ENCODE peak calls at places on chromosome 1, in six cellular contexts. One of them, this sample, is unnamed.

GRCh38 chr1:222892137-222892763 is 77.4 kb downstream of the DISP1 start:
- DNase-seq in prostate gland: no peak
- DNase-seq in PC-3: peak
- DNase-seq in H7: no peak
- DNase-seq in lung: no peak
- DNase-seq in spleen: no peak
- DNase-seq in this sample: no peak

GRCh38 chr1:68516066-68516465 is 19.2 kb upstream of the DEPDC1 start:
- DNase-seq in H7: no peak
- DNase-seq in PC-3: peak
- DNase-seq in prostate gland: no peak
- DNase-seq in spleen: no peak
- DNase-seq in lung: no peak
- DNase-seq in this sample: no peak

GRCh38 chr1:38546630-38547029 is 312.9 kb downstream of the RRAGC start:
- DNase-seq in spleen: no peak
- DNase-seq in prostate gland: no peak
- DNase-seq in PC-3: no peak
- DNase-seq in H7: no peak
- DNase-seq in lung: no peak
- DNase-seq in this sample: no peak

GRCh38 chr1:116431870-116432500 is 58.9 kb downstream of the ATP1A1 start:
- DNase-seq in PC-3: no peak
- DNase-seq in lung: no peak
- DNase-seq in prostate gland: no peak
- DNase-seq in H7: no peak
- DNase-seq in spleen: no peak
- DNase-seq in this sample: no peak

GRCh38 chr1:31818204-31818603 is 2.4 kb upstream of the SPOCD1 start:
- DNase-seq in prostate gland: no peak
- DNase-seq in lung: no peak
- DNase-seq in PC-3: no peak
- DNase-seq in H7: no peak
- DNase-seq in spleen: no peak
- DNase-seq in this sample: no peak

GRCh38 chr1:244791061-244791460 is 44.4 kb upstream of the COX20 start:
- DNase-seq in prostate gland: no peak
- DNase-seq in H7: no peak
- DNase-seq in PC-3: no peak
- DNase-seq in spleen: no peak
- DNase-seq in lung: no peak
- DNase-seq in this sample: no peak

GRCh38 chr1:59856725-59857338 is 42.1 kb downstream of the HOOK1 start:
- DNase-seq in H7: no peak
- DNase-seq in PC-3: peak
- DNase-seq in prostate gland: peak
- DNase-seq in lung: no peak
- DNase-seq in spleen: no peak
- DNase-seq in this sample: peak

GRCh38 chr1:27099154-27099903 is 55.6 kb downstream of the SLC9A1 start:
- DNase-seq in spleen: peak
- DNase-seq in lung: peak
- DNase-seq in PC-3: peak
- DNase-seq in prostate gland: no peak
- DNase-seq in H7: peak
- DNase-seq in this sample: peak

GRCh38 chr1:39105841-39106765 is 80.0 kb downstream of the NDUFS5 start:
- DNase-seq in H7: peak
- DNase-seq in spleen: peak
- DNase-seq in prostate gland: peak
- DNase-seq in lung: peak
- DNase-seq in PC-3: peak
- DNase-seq in this sample: peak

GRCh38 chr1:11938722-11939526 is 4.4 kb downstream of the PLOD1 start:
- DNase-seq in lung: no peak
- DNase-seq in prostate gland: no peak
- DNase-seq in spleen: no peak
- DNase-seq in PC-3: peak
- DNase-seq in H7: peak
- DNase-seq in this sample: no peak

GRCh38 chr1:233520510-233521191 is 93.3 kb upstream of the KCNK1 start:
- DNase-seq in PC-3: peak
- DNase-seq in spleen: no peak
- DNase-seq in lung: no peak
- DNase-seq in H7: no peak
- DNase-seq in prostate gland: no peak
- DNase-seq in this sample: no peak

GRCh38 chr1:55444660-55445059 is 229.5 kb upstream of the USP24 start:
- DNase-seq in PC-3: no peak
- DNase-seq in spleen: no peak
- DNase-seq in prostate gland: no peak
- DNase-seq in lung: no peak
- DNase-seq in H7: no peak
- DNase-seq in this sample: no peak

GRCh38 chr1:183807549-183808168 is 2.7 kb downstream of the RGL1 start:
- DNase-seq in PC-3: peak
- DNase-seq in spleen: no peak
- DNase-seq in prostate gland: no peak
- DNase-seq in lung: no peak
- DNase-seq in H7: no peak
- DNase-seq in this sample: no peak

GRCh38 chr1:91166106-91166712 is 144.4 kb upstream of the ZNF644 start:
- DNase-seq in PC-3: peak
- DNase-seq in prostate gland: no peak
- DNase-seq in lung: peak
- DNase-seq in spleen: no peak
- DNase-seq in H7: peak
- DNase-seq in this sample: peak

GRCh38 chr1:178869114-178869697 is 1.7 kb downstream of the ANGPTL1 start:
- DNase-seq in PC-3: no peak
- DNase-seq in prostate gland: no peak
- DNase-seq in lung: no peak
- DNase-seq in H7: peak
- DNase-seq in spleen: no peak
- DNase-seq in this sample: no peak

GRCh38 chr1:44326066-44326701 is 28.9 kb downstream of the ERI3 start:
- DNase-seq in lung: no peak
- DNase-seq in prostate gland: peak
- DNase-seq in spleen: no peak
- DNase-seq in H7: no peak
- DNase-seq in PC-3: peak
- DNase-seq in this sample: no peak

GRCh38 chr1:44390277-44390676 is 14.8 kb upstream of the RNF220 start:
- DNase-seq in H7: no peak
- DNase-seq in prostate gland: no peak
- DNase-seq in spleen: no peak
- DNase-seq in lung: no peak
- DNase-seq in PC-3: peak
- DNase-seq in this sample: no peak

GRCh38 chr1:220892997-220893700 is 13.9 kb downstream of the HLX start:
- DNase-seq in PC-3: no peak
- DNase-seq in spleen: no peak
- DNase-seq in prostate gland: no peak
- DNase-seq in lung: no peak
- DNase-seq in H7: peak
- DNase-seq in this sample: peak

GRCh38 chr1:92404661-92405060 is 82.1 kb downstream of the GFI1 start:
- DNase-seq in lung: no peak
- DNase-seq in prostate gland: no peak
- DNase-seq in PC-3: peak
- DNase-seq in H7: no peak
- DNase-seq in spleen: no peak
- DNase-seq in this sample: no peak

GRCh38 chr1:18265641-18266040 is 158.0 kb downstream of the IGSF21 start:
- DNase-seq in H7: no peak
- DNase-seq in spleen: no peak
- DNase-seq in prostate gland: no peak
- DNase-seq in lung: no peak
- DNase-seq in PC-3: no peak
- DNase-seq in this sample: no peak

GRCh38 chr1:101683561-101683960 is 313.2 kb downstream of the OLFM3 start:
- DNase-seq in PC-3: no peak
- DNase-seq in lung: no peak
- DNase-seq in prostate gland: no peak
- DNase-seq in spleen: no peak
- DNase-seq in H7: no peak
- DNase-seq in this sample: no peak

GRCh38 chr1:86100401-86100800 is 56.2 kb downstream of the COL24A1 start:
- DNase-seq in spleen: no peak
- DNase-seq in prostate gland: no peak
- DNase-seq in PC-3: no peak
- DNase-seq in H7: peak
- DNase-seq in lung: no peak
- DNase-seq in this sample: no peak

DNA sequence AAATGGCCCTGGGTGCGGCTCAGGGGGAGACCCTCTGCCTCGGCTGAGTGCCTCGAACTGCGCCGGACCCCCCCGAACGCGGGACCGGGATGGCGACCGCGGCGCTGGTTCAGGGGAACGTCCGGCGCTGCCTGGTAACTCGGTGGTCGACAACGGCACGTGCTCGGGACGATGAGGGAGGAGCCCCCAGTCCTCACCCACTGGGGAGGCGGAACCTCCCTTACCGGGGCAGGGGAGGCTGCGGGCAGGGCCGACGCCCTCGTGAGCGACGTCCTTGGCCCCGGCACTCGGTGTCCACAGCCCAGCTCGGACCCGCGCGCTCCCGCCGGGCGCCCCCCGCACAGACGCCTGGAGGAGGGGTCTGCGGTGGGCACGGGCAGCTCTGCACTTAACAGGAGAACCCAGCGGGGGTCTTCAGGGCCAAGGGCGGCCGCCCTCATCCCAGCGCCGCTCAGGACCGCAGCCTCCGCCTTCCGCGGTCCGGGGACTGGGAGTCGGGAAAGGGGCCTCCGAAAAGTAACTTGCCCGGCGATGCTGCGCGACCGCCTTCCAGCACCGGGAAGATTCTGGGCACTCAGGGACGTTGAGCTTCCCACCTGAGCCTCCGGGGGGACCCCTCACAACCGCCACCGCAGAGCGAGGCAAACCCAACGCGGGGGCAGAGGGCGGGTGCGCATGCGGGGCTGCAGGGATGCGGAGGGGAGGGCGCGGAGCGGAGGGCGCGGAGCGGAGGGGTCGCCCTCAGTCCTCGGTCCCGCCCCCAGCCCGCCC is 1.7 kb downstream of the HES4 start:
- DNase-seq in spleen: peak
- DNase-seq in PC-3: no peak
- DNase-seq in prostate gland: no peak
- DNase-seq in H7: peak
- DNase-seq in lung: no peak
- DNase-seq in this sample: peak
- H3K4me3 ChIP-seq in spleen: peak
- H3K4me3 ChIP-seq in PC-3: peak
- H3K4me3 ChIP-seq in prostate gland: peak
- H3K4me3 ChIP-seq in H7: peak
- H3K4me3 ChIP-seq in lung: peak
- H3K4me3 ChIP-seq in this sample: peak

GRCh38 chr1:77541162-77541545 is 141.3 kb downstream of the ZZZ3 start:
- DNase-seq in H7: no peak
- DNase-seq in spleen: no peak
- DNase-seq in PC-3: no peak
- DNase-seq in prostate gland: no peak
- DNase-seq in lung: no peak
- DNase-seq in this sample: no peak
- H3K4me3 ChIP-seq in H7: no peak
- H3K4me3 ChIP-seq in spleen: no peak
- H3K4me3 ChIP-seq in PC-3: no peak
- H3K4me3 ChIP-seq in prostate gland: no peak
- H3K4me3 ChIP-seq in lung: no peak
- H3K4me3 ChIP-seq in this sample: no peak

DNA sequence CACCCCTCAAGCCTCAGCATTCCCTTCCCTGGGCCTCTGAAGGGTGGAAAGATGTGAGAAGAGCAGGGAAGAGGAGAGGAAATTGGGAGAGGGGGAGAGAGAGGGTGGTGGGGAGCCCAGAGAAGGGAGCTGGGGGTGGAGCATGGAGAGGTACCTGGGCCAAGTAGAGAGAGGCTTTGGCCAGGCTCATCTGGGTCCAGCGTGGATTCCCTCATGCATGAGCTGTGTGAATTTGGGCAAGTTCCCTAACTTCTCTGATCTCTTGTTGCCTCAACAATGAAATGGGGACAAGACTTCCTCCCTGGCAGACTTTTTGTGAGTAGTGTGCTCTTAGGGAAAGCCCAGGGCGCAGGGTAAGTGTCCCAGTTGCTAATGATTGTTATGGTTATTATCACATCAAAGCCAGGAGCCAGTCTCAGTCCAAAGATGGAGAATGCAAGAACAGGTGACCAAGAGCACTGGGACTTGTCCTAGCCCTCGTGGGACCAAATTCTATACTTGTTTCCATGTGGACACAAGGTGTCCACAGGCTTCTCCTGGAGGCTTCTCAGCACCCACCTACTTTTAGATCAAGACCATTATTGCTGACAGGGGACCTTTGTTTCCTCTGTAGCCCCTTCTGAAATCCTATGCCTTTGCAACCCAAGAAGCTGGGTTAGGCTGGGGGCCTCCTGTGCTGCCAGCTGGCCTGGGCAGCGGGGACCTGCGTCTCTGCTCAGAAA is 13.9 kb downstream of the IL6R start:
- DNase-seq in H7: no peak
- DNase-seq in spleen: peak
- DNase-seq in lung: no peak
- DNase-seq in PC-3: no peak
- DNase-seq in prostate gland: no peak
- DNase-seq in this sample: peak
- H3K4me3 ChIP-seq in H7: no peak
- H3K4me3 ChIP-seq in spleen: no peak
- H3K4me3 ChIP-seq in lung: no peak
- H3K4me3 ChIP-seq in PC-3: peak
- H3K4me3 ChIP-seq in prostate gland: no peak
- H3K4me3 ChIP-seq in this sample: no peak

GRCh38 chr1:185421485-185422100 is 104.5 kb upstream of the IVNS1ABP start:
- DNase-seq in PC-3: no peak
- DNase-seq in spleen: no peak
- DNase-seq in H7: no peak
- DNase-seq in lung: no peak
- DNase-seq in prostate gland: no peak
- DNase-seq in this sample: no peak

GRCh38 chr1:185420588-185421081 is 103.6 kb upstream of the IVNS1ABP start:
- DNase-seq in spleen: peak
- DNase-seq in prostate gland: no peak
- DNase-seq in H7: no peak
- DNase-seq in lung: no peak
- DNase-seq in PC-3: no peak
- DNase-seq in this sample: no peak

GRCh38 chr1:185419718-185420117 is 102.7 kb upstream of the IVNS1ABP start:
- DNase-seq in PC-3: peak
- DNase-seq in lung: no peak
- DNase-seq in H7: no peak
- DNase-seq in prostate gland: no peak
- DNase-seq in spleen: no peak
- DNase-seq in this sample: no peak
- H3K4me3 ChIP-seq in PC-3: no peak
- H3K4me3 ChIP-seq in lung: no peak
- H3K4me3 ChIP-seq in H7: no peak
- H3K4me3 ChIP-seq in prostate gland: no peak
- H3K4me3 ChIP-seq in spleen: no peak
- H3K4me3 ChIP-seq in this sample: no peak

This sample was measured in endodermal cell.